ENCODE peak calls at places on chromosomes 11 and 22, in four cellular contexts. One of them, this sample, is unnamed.

GRCh38 chr11:126926376-126926791 is 74.2 kb downstream of the KIRREL3 start:
- DNase-seq in K562: no peak
- DNase-seq in HL-60: no peak
- DNase-seq in GM12878: no peak
- DNase-seq in this sample: no peak

GRCh38 chr11:10858505-10859360 is 880 bp upstream of the ZBED5 start:
- DNase-seq in K562: peak
- DNase-seq in HL-60: peak
- DNase-seq in GM12878: peak
- DNase-seq in this sample: no peak

GRCh38 chr11:77141034-77141433 is 13.0 kb downstream of the MYO7A start:
- DNase-seq in HL-60: no peak
- DNase-seq in K562: no peak
- DNase-seq in GM12878: no peak
- DNase-seq in this sample: no peak

GRCh38 chr22:35914665-35915476 is 113.8 kb downstream of the RBFOX2 start:
- DNase-seq in GM12878: no peak
- DNase-seq in HL-60: no peak
- DNase-seq in K562: peak
- DNase-seq in this sample: no peak

GRCh38 chr22:21933899-21934298 is 18.7 kb downstream of the PPM1F start:
- DNase-seq in GM12878: no peak
- DNase-seq in K562: no peak
- DNase-seq in HL-60: no peak
- DNase-seq in this sample: no peak

GRCh38 chr11:133619397-133619796 is 87.1 kb upstream of the OPCML start:
- DNase-seq in K562: no peak
- DNase-seq in HL-60: no peak
- DNase-seq in GM12878: no peak
- DNase-seq in this sample: no peak

GRCh38 chr22:26722159-26722558 is 64.8 kb downstream of the MIAT start:
- DNase-seq in HL-60: no peak
- DNase-seq in K562: no peak
- DNase-seq in GM12878: no peak
- DNase-seq in this sample: no peak

GRCh38 chr11:75073459-75074190 is 23.1 kb downstream of the OR2AT4 start:
- DNase-seq in K562: peak
- DNase-seq in GM12878: no peak
- DNase-seq in HL-60: no peak
- DNase-seq in this sample: no peak

DNA sequence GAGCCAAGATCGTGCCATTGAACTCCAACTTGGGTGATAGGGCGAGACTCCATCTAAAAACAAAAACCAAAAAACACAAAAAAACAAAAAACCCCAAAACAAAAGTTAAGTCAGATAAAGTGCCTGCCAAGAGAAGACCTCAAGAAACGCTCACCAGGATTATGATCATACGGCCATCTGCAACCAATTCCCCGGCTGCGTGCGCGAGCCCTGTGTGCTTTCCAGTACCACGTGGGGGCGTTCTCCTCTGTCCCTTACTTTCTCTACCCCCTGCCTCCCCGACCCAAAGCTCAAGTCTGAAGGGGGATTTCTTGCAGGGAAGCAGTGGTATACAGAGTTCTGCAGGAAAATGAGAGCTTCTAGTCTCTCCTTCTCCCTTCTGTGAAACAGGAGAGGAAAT is 10.5 kb upstream of the RPS19BP1 start:
- DNase-seq in K562: peak
- DNase-seq in GM12878: no peak
- DNase-seq in HL-60: peak
- DNase-seq in this sample: no peak
- TF ChIP-seq SPI1 in K562: no peak
- TF ChIP-seq SPI1 in GM12878: no peak
- TF ChIP-seq SPI1 in HL-60: no peak
- TF ChIP-seq SPI1 in this sample: no peak

DNA sequence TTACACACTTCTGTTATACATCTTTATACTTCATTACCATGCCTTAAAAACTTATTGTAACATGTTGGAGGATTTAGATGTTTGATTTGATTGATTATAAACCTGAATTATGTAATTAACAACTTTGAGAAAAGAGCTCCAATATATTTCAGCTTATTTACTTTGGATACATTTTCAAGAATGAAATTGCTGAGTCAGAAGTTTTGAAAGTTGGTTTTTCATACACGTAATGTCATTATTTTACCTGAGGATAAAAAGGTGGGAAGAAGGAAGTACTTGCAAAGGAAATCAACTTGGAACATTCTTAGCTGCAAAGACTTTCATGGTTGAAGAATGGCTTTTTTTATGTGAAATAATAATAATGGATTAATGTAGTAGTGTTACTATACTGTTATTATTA is 677.2 kb downstream of the FAM181B start:
- DNase-seq in K562: no peak
- DNase-seq in GM12878: no peak
- DNase-seq in HL-60: no peak
- DNase-seq in this sample: no peak
- TF ChIP-seq SPI1 in K562: no peak
- TF ChIP-seq SPI1 in GM12878: no peak
- TF ChIP-seq SPI1 in HL-60: no peak
- TF ChIP-seq SPI1 in this sample: no peak

GRCh38 chr11:111000400-111001090 is 245.0 kb upstream of the POU2AF2 start:
- DNase-seq in HL-60: no peak
- DNase-seq in GM12878: no peak
- DNase-seq in K562: no peak
- DNase-seq in this sample: no peak
- TF ChIP-seq SPI1 in HL-60: peak
- TF ChIP-seq SPI1 in GM12878: no peak
- TF ChIP-seq SPI1 in K562: no peak
- TF ChIP-seq SPI1 in this sample: no peak

GRCh38 chr22:50228366-50228765 is 16.5 kb downstream of the TUBGCP6 start:
- DNase-seq in K562: no peak
- DNase-seq in GM12878: no peak
- DNase-seq in HL-60: no peak
- DNase-seq in this sample: no peak
- TF ChIP-seq SPI1 in K562: no peak
- TF ChIP-seq SPI1 in GM12878: no peak
- TF ChIP-seq SPI1 in HL-60: no peak
- TF ChIP-seq SPI1 in this sample: no peak

GRCh38 chr11:43278302-43278956 is 33.4 kb upstream of the API5 start:
- DNase-seq in GM12878: no peak
- DNase-seq in K562: peak
- DNase-seq in HL-60: peak
- DNase-seq in this sample: no peak
- TF ChIP-seq SPI1 in GM12878: no peak
- TF ChIP-seq SPI1 in K562: no peak
- TF ChIP-seq SPI1 in HL-60: no peak
- TF ChIP-seq SPI1 in this sample: no peak

This sample was measured in GM12891.